ENCODE peak calls at places on chromosomes 12 and 14, in four cellular contexts. One of them, this sample, is unnamed.

GRCh38 chr14:91862417-91862816 is 4.9 kb downstream of the TC2N start:
- DNase-seq in HL-60: no peak
- DNase-seq in EH: no peak
- DNase-seq in T-helper 2 cell: no peak
- DNase-seq in this sample: no peak

GRCh38 chr14:94051115-94051514 is 25.0 kb downstream of the OTUB2 start:
- DNase-seq in HL-60: no peak
- DNase-seq in T-helper 2 cell: no peak
- DNase-seq in EH: peak
- DNase-seq in this sample: peak

GRCh38 chr12:31589582-31589895 is 1.4 kb downstream of the DENND5B start:
- DNase-seq in EH: no peak
- DNase-seq in HL-60: no peak
- DNase-seq in T-helper 2 cell: no peak
- DNase-seq in this sample: peak

GRCh38 chr12:114702462-114702861 is 18.5 kb upstream of the TBX3 start:
- DNase-seq in HL-60: no peak
- DNase-seq in T-helper 2 cell: no peak
- DNase-seq in EH: no peak
- DNase-seq in this sample: no peak

GRCh38 chr12:2137707-2138106 is 84.9 kb downstream of the CACNA1C start:
- DNase-seq in HL-60: no peak
- DNase-seq in EH: no peak
- DNase-seq in T-helper 2 cell: no peak
- DNase-seq in this sample: no peak

GRCh38 chr12:127287256-127287655 is 979.7 kb upstream of the TMEM132C start:
- DNase-seq in T-helper 2 cell: no peak
- DNase-seq in EH: no peak
- DNase-seq in HL-60: no peak
- DNase-seq in this sample: no peak

GRCh38 chr14:84273181-84273580 is 1256.8 kb upstream of the FLRT2 start:
- DNase-seq in HL-60: no peak
- DNase-seq in T-helper 2 cell: no peak
- DNase-seq in EH: no peak
- DNase-seq in this sample: peak

GRCh38 chr12:25455696-25456095 is 97.4 kb downstream of the LMNTD1 start:
- DNase-seq in HL-60: no peak
- DNase-seq in T-helper 2 cell: no peak
- DNase-seq in EH: peak
- DNase-seq in this sample: peak

GRCh38 chr12:99157946-99158345 is 489.6 kb upstream of the GARIN6 start:
- DNase-seq in HL-60: no peak
- DNase-seq in T-helper 2 cell: no peak
- DNase-seq in EH: no peak
- DNase-seq in this sample: no peak

GRCh38 chr12:76080729-76081415 is 3.6 kb downstream of the NAP1L1 start:
- DNase-seq in T-helper 2 cell: no peak
- DNase-seq in EH: no peak
- DNase-seq in HL-60: no peak
- DNase-seq in this sample: no peak

GRCh38 chr12:105279460-105280056 is 43.6 kb upstream of the APPL2 start:
- DNase-seq in HL-60: no peak
- DNase-seq in T-helper 2 cell: peak
- DNase-seq in EH: peak
- DNase-seq in this sample: peak

GRCh38 chr12:12745576-12746211 is 28.5 kb downstream of the CDKN1B start:
- DNase-seq in HL-60: no peak
- DNase-seq in EH: no peak
- DNase-seq in T-helper 2 cell: no peak
- DNase-seq in this sample: no peak

GRCh38 chr14:75876526-75876925 is 105.3 kb downstream of the TGFB3 start:
- DNase-seq in HL-60: no peak
- DNase-seq in T-helper 2 cell: no peak
- DNase-seq in EH: peak
- DNase-seq in this sample: no peak

GRCh38 chr12:46134205-46134811 is 134.5 kb downstream of the SLC38A1 start:
- DNase-seq in EH: peak
- DNase-seq in T-helper 2 cell: no peak
- DNase-seq in HL-60: no peak
- DNase-seq in this sample: no peak

GRCh38 chr12:98911396-98911795 is 266.3 kb downstream of the APAF1 start:
- DNase-seq in EH: no peak
- DNase-seq in HL-60: no peak
- DNase-seq in T-helper 2 cell: no peak
- DNase-seq in this sample: no peak

GRCh38 chr12:75705749-75706719 is 194.6 kb upstream of the KRR1 start:
- DNase-seq in HL-60: no peak
- DNase-seq in T-helper 2 cell: no peak
- DNase-seq in EH: peak
- DNase-seq in this sample: peak

GRCh38 chr14:37078131-37078530 is 94.3 kb downstream of the SLC25A21 start:
- DNase-seq in HL-60: no peak
- DNase-seq in EH: peak
- DNase-seq in T-helper 2 cell: no peak
- DNase-seq in this sample: no peak

GRCh38 chr12:51186465-51186864 is 13.5 kb upstream of the TFCP2 start:
- DNase-seq in HL-60: no peak
- DNase-seq in T-helper 2 cell: no peak
- DNase-seq in EH: no peak
- DNase-seq in this sample: no peak

GRCh38 chr12:49950310-49951251 is at the start of gene AQP2:
- DNase-seq in HL-60: no peak
- DNase-seq in EH: no peak
- DNase-seq in T-helper 2 cell: no peak
- DNase-seq in this sample: no peak

GRCh38 chr12:84661732-84662326 is 250.8 kb downstream of the SLC6A15 start:
- DNase-seq in T-helper 2 cell: no peak
- DNase-seq in HL-60: no peak
- DNase-seq in EH: peak
- DNase-seq in this sample: peak

GRCh38 chr14:33210304-33210703 is 271.6 kb downstream of the NPAS3 start:
- DNase-seq in T-helper 2 cell: no peak
- DNase-seq in EH: peak
- DNase-seq in HL-60: no peak
- DNase-seq in this sample: peak

GRCh38 chr12:77062846-77063461 is 2.4 kb downstream of the E2F7 start:
- DNase-seq in T-helper 2 cell: no peak
- DNase-seq in HL-60: no peak
- DNase-seq in EH: peak
- DNase-seq in this sample: peak

GRCh38 chr12:58387199-58387598 is 445.8 kb downstream of the ATP23 start:
- DNase-seq in EH: peak
- DNase-seq in T-helper 2 cell: no peak
- DNase-seq in HL-60: no peak
- DNase-seq in this sample: peak

GRCh38 chr14:90383731-90384542 is 12.9 kb upstream of the CALM1 start:
- DNase-seq in T-helper 2 cell: peak
- DNase-seq in EH: peak
- DNase-seq in HL-60: no peak
- DNase-seq in this sample: peak

GRCh38 chr12:68865399-68866154 is 57.6 kb downstream of the MDM2 start:
- DNase-seq in EH: peak
- DNase-seq in T-helper 2 cell: no peak
- DNase-seq in HL-60: no peak
- DNase-seq in this sample: no peak

GRCh38 chr12:123705935-123706334 is 6.2 kb upstream of the ATP6V0A2 start:
- DNase-seq in HL-60: no peak
- DNase-seq in EH: peak
- DNase-seq in T-helper 2 cell: no peak
- DNase-seq in this sample: no peak

GRCh38 chr12:68119250-68119649 is 40.3 kb downstream of the IFNG start:
- DNase-seq in EH: no peak
- DNase-seq in T-helper 2 cell: no peak
- DNase-seq in HL-60: no peak
- DNase-seq in this sample: no peak

GRCh38 chr14:33282181-33282580 is 343.5 kb downstream of the NPAS3 start:
- DNase-seq in EH: no peak
- DNase-seq in HL-60: no peak
- DNase-seq in T-helper 2 cell: no peak
- DNase-seq in this sample: no peak

GRCh38 chr12:49304161-49304560 is 9.2 kb downstream of the PRPH start:
- DNase-seq in HL-60: no peak
- DNase-seq in T-helper 2 cell: no peak
- DNase-seq in EH: peak
- DNase-seq in this sample: peak

GRCh38 chr12:83573676-83574075 is 887.0 kb downstream of the TMTC2 start:
- DNase-seq in HL-60: no peak
- DNase-seq in T-helper 2 cell: no peak
- DNase-seq in EH: no peak
- DNase-seq in this sample: peak

GRCh38 chr14:51834218-51834617 is 26.2 kb upstream of the GNG2 start:
- DNase-seq in HL-60: no peak
- DNase-seq in EH: no peak
- DNase-seq in T-helper 2 cell: no peak
- DNase-seq in this sample: no peak

GRCh38 chr12:17642340-17642650 is 447.7 kb downstream of the RERGL start:
- DNase-seq in T-helper 2 cell: no peak
- DNase-seq in HL-60: no peak
- DNase-seq in EH: no peak
- DNase-seq in this sample: no peak

GRCh38 chr12:1832801-1833595 is 12.6 kb downstream of the LRTM2 start:
- DNase-seq in EH: no peak
- DNase-seq in HL-60: no peak
- DNase-seq in T-helper 2 cell: no peak
- DNase-seq in this sample: no peak

GRCh38 chr14:61627612-61628011 is 67.7 kb upstream of the HIF1A start:
- DNase-seq in EH: no peak
- DNase-seq in T-helper 2 cell: no peak
- DNase-seq in HL-60: no peak
- DNase-seq in this sample: no peak

GRCh38 chr12:105352049-105352448 is 21.6 kb downstream of the C12orf75 start:
- DNase-seq in T-helper 2 cell: no peak
- DNase-seq in HL-60: no peak
- DNase-seq in EH: no peak
- DNase-seq in this sample: no peak

GRCh38 chr12:9760699-9761406 is at the start of gene CD69:
- DNase-seq in EH: no peak
- DNase-seq in T-helper 2 cell: peak
- DNase-seq in HL-60: no peak
- DNase-seq in this sample: peak

GRCh38 chr14:51269634-51270033 is 29.6 kb downstream of the TMX1 start:
- DNase-seq in HL-60: no peak
- DNase-seq in EH: no peak
- DNase-seq in T-helper 2 cell: no peak
- DNase-seq in this sample: no peak

GRCh38 chr12:10636611-10637010 is 23.2 kb upstream of the MAGOHB start:
- DNase-seq in HL-60: no peak
- DNase-seq in EH: no peak
- DNase-seq in T-helper 2 cell: no peak
- DNase-seq in this sample: no peak